ENCODE peak calls at places on chromosomes 2 and 18, in four cellular contexts. F is PC-3, E is neural progenitor cell, J is GM23248. R is an unnamed sample. For H3K79me2, the result is how much of the 10 kb centered on the place peaks cover.

GRCh38 chr18:9328776-9329175 is 5.8 kb upstream of the TWSG1 start:
- DNase-seq in J (peak), F (peak), E (no peak), R (no peak)

GRCh38 chr2:166891727-166892126 is 3.4 kb downstream of the XIRP2 start:
- DNase-seq in F (no peak), J (no peak), E (no peak), R (peak)

GRCh38 chr18:71105078-71105819 is 816.4 kb downstream of the SOCS6 start:
- DNase-seq in E (peak), F (peak), J (peak), R (peak)

GRCh38 chr2:229416116-229416694 is 145.1 kb upstream of the PID1 start:
- DNase-seq in J (peak), F (no peak), E (no peak), R (peak)

GRCh38 chr18:61926532-61926931 is 33.7 kb upstream of the RNF152 start:
- DNase-seq in J (no peak), F (no peak), E (no peak), R (no peak)

GRCh38 chr2:20224716-20225293 is at the start of gene SDC1:
- DNase-seq in J (peak), E (peak), F (peak), R (peak)

GRCh38 chr18:5106730-5107129 is 90.3 kb downstream of the AKAIN1 start:
- DNase-seq in F (peak), J (peak), E (peak), R (no peak)

GRCh38 chr2:131030478-131030971 is 62.7 kb downstream of the FAM168B start:
- DNase-seq in J (no peak), F (no peak), E (no peak), R (no peak)

GRCh38 chr2:60441791-60442190 is 111.7 kb downstream of the BCL11A start:
- DNase-seq in J (no peak), F (peak), E (no peak), R (no peak)

GRCh38 chr2:117351396-117351795 is 463.1 kb upstream of the DDX18 start:
- DNase-seq in E (no peak), J (no peak), F (no peak), R (no peak)

GRCh38 chr2:650343-651310 is 26.6 kb downstream of the TMEM18 start:
- DNase-seq in E (no peak), F (no peak), J (peak), R (no peak)

GRCh38 chr18:63299837-63300787 is 19.5 kb downstream of the BCL2 start:
- DNase-seq in J (peak), F (no peak), E (no peak), R (no peak)

GRCh38 chr2:190181066-190181681 is 118.6 kb upstream of the MSTN start:
- DNase-seq in J (peak), E (no peak), F (no peak), R (no peak)

GRCh38 chr2:144358979-144359541 is 160.9 kb downstream of the ZEB2 start:
- DNase-seq in F (peak), E (no peak), J (peak), R (peak)

GRCh38 chr18:40326987-40327386 is 1628.0 kb upstream of the PIK3C3 start:
- DNase-seq in J (no peak), E (peak), F (no peak), R (no peak)

GRCh38 chr2:33354981-33355380 is 121.5 kb upstream of the RASGRP3 start:
- DNase-seq in E (no peak), F (peak), J (peak), R (peak)

GRCh38 chr18:55375930-55376329 is 212.1 kb downstream of the TCF4 start:
- DNase-seq in J (no peak), F (no peak), E (no peak), R (no peak)

GRCh38 chr2:226611944-226612318 is 187.7 kb downstream of the IRS1 start:
- DNase-seq in F (peak), J (peak), E (no peak), R (peak)

GRCh38 chr2:219405451-219405850 is 12.7 kb upstream of the DES start:
- DNase-seq in F (no peak), E (peak), J (peak), R (no peak)

GRCh38 chr2:130844161-130844560 is 7.4 kb downstream of the ARHGEF4 start:
- DNase-seq in E (no peak), F (no peak), J (no peak), R (no peak)

GRCh38 chr2:26757873-26758789 is 6.0 kb upstream of the SLC35F6 start:
- DNase-seq in F (peak), E (no peak), J (peak), R (peak)

GRCh38 chr2:170217778-170218251 is 39.9 kb downstream of the MYO3B start:
- DNase-seq in F (no peak), J (peak), E (no peak), R (peak)

GRCh38 chr2:26911911-26912861 is 58.3 kb upstream of the MAPRE3 start:
- DNase-seq in F (no peak), J (peak), E (peak), R (peak)

GRCh38 chr18:6881034-6881800 is 151.7 kb downstream of the ARHGAP28 start:
- DNase-seq in J (peak), F (no peak), E (peak), R (peak)

GRCh38 chr2:236264256-236264655 is at the start of gene ASB18:
- DNase-seq in F (no peak), E (no peak), J (no peak), R (no peak)

GRCh38 chr2:63866009-63866709 is 24.5 kb downstream of the UGP2 start:
- DNase-seq in F (peak), J (no peak), E (no peak), R (peak)

GRCh38 chr2:82993631-82994030 is 1465.4 kb downstream of the SUCLG1 start:
- DNase-seq in E (no peak), J (no peak), F (peak), R (peak)

GRCh38 chr2:160220001-160220400 is 19.9 kb upstream of the ITGB6 start:
- DNase-seq in F (no peak), E (no peak), J (no peak), R (no peak)

GRCh38 chr18:39205565-39205964 is 1640.0 kb upstream of the CELF4 start:
- DNase-seq in F (no peak), J (peak), E (no peak), R (peak)

GRCh38 chr2:58866527-58866926 is 625.4 kb upstream of the FANCL start:
- DNase-seq in F (no peak), E (no peak), J (no peak), R (no peak)

GRCh38 chr2:31199206-31199605 is 18.1 kb downstream of the CAPN14 start:
- DNase-seq in J (no peak), F (no peak), E (no peak), R (no peak)

GRCh38 chr2:218517434-218518206 is 50.5 kb downstream of the USP37 start:
- DNase-seq in J (peak), E (no peak), F (no peak), R (no peak)

GRCh38 chr2:5067816-5068215 is 624.4 kb upstream of the SOX11 start:
- DNase-seq in J (no peak), E (no peak), F (no peak), R (no peak)

DNA sequence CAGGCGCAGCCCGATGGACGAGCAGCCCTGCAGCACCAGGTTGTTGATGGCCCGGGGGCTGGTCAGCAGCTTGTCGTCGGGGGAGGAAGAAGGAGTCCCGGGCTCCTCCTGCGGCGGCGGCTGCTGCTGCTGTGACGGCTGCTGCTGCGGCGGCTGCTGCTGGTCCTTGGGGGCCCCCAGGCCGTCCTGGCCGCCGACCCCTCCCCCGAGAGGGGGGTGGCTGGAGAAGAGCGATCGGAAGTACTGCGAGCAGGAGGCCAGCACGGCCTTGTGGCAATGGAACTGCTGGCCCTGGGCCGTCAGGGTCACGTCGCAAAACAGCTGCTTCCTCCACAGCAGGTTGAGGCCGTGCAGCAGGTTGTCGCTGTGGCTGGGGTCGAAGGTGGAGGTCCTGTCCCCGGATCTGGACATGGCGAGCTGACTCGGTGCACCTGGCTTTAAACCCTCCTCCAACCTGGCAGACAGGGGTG is 2.6 kb downstream of the KLHL14 start:
- DNase-seq in F (no peak), J (no peak), E (peak), R (no peak)
- H3K9ac ChIP-seq in F (no peak), J (no peak), E (no peak), R (no peak)

DNA sequence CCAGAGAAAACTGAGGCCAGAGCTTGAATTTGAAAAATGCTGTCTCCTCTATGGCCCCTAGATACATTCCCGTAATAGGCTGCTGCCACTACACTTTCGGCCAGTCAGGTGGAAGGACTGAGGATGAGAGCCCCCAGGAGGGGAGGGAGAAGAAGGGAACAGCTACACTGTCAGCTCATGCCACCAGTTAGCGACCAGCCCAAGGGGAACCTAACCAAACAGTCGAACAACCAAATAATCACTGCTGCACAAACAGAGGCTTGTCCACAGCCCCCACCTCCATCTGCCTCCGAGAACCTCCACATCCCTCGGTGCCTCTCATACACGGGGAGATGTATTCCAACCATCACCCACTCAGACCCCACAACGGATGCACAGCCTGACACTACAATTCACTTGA is 7.3 kb downstream of the ZNF516 start:
- DNase-seq in F (no peak), J (no peak), E (peak), R (no peak)
- H3K79me2 ChIP-seq in F (under half), J (half or more), E (half or more), R (half or more)

DNA sequence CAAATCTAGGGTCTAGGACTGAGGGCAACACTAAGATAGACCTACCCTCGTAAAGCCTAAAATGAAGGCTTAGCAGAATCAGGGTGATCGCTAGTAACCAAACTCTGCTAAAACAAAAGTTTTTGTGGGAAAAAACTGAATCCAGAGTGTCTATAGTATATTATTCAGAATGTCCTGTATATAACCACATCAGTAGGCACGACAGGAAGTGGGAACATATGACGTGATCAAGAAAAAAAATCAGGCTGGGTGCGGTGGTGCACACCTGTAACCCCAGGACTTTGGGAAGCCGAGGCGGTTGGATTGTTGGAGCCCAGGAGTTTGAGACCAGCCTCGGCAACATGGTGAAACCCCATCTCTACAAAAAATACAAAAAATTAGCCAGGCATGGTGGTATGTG is 106.1 kb downstream of the UGGT1 start:
- DNase-seq in J (no peak), E (no peak), F (no peak), R (no peak)
- H3K9ac ChIP-seq in J (no peak), E (no peak), F (no peak), R (no peak)

DNA sequence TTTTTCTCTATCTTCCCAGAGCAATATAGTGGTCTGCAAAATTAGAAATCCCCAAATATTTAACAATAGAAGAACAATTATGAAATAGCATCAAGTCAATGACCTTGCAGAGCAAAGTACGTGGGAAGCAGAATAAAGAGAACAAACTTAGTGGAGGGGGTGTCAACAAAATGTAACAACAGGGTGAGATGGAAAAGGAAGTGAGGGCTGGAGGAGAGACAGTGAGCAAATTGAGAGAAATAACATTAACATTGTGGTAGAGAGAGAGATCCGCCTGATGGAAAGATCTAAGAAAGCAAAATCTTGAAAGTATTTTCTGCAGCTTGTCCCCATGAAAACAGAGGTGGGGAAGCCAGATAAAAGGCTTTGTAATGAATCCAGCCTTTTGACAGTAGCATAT is 23.4 kb downstream of the ARHGAP15 start:
- DNase-seq in E (no peak), J (no peak), F (no peak), R (no peak)
- H3K79me2 ChIP-seq in E (under half), J (under half), F (under half), R (under half)

GRCh38 chr18:69878534-69878933 is 69.1 kb downstream of the CD226 start:
- DNase-seq in E (no peak), J (no peak), F (no peak), R (no peak)
- H3K9ac ChIP-seq in E (no peak), J (no peak), F (no peak), R (no peak)